ENCODE peak calls at places on chromosome 4, in ten cellular contexts. S is sigmoid colon, K is stomach, I is breast epithelium, G is HCT116, U is prostate gland, W is GM12892, Q is spleen, Y is HepG2, P is K562. D is an unnamed sample.

GRCh38 chr4:127370495-127371069 is 262.2 kb upstream of the INTU start:
- DNase-seq in P (peak), U (no peak), W (no peak), G (no peak), I (no peak), S (no peak), Y (no peak), Q (no peak), K (peak), D (no peak)

GRCh38 chr4:181008164-181008563 is 1235.0 kb upstream of the TENM3 start:
- DNase-seq in S (no peak), G (no peak), U (no peak), Q (no peak), W (no peak), Y (peak), K (no peak), I (no peak), P (no peak), D (no peak)

GRCh38 chr4:14871676-14872430 is 130.4 kb upstream of the CPEB2 start:
- DNase-seq in S (no peak), U (no peak), W (no peak), Q (no peak), Y (peak), I (no peak), P (peak), G (peak), K (peak), D (no peak)

GRCh38 chr4:3407171-3407771 is 34.5 kb upstream of the HGFAC start:
- DNase-seq in S (peak), P (no peak), I (peak), W (no peak), G (no peak), K (no peak), Q (peak), U (no peak), Y (no peak), D (no peak)

GRCh38 chr4:82515705-82516104 is 46.1 kb downstream of the TMEM150C start:
- DNase-seq in S (no peak), Q (no peak), P (no peak), W (no peak), I (no peak), K (peak), U (peak), G (no peak), Y (no peak), D (no peak)

GRCh38 chr4:137025484-137026059 is 506.7 kb downstream of the PCDH18 start:
- DNase-seq in Q (no peak), S (no peak), W (no peak), U (no peak), P (no peak), K (no peak), I (no peak), G (no peak), Y (no peak), D (no peak)

GRCh38 chr4:77833158-77833724 is 14.1 kb upstream of the CNOT6L start:
- DNase-seq in K (no peak), W (no peak), U (no peak), G (no peak), Q (no peak), S (no peak), Y (no peak), I (no peak), P (no peak), D (no peak)

GRCh38 chr4:53694666-53695065 is 103.4 kb upstream of the LNX1 start:
- DNase-seq in S (no peak), G (no peak), Y (no peak), W (no peak), P (no peak), Q (no peak), I (no peak), U (no peak), K (no peak), D (no peak)

GRCh38 chr4:76198411-76199237 is 15.0 kb downstream of the SCARB2 start:
- DNase-seq in Q (no peak), K (peak), P (peak), I (no peak), Y (no peak), U (peak), W (no peak), S (peak), G (no peak), D (no peak)

GRCh38 chr4:52051213-52051614 is at the start of gene SPATA18:
- DNase-seq in U (peak), G (no peak), K (peak), P (no peak), S (peak), W (peak), I (peak), Q (peak), Y (no peak), D (peak)

GRCh38 chr4:15451866-15452765 is 17.6 kb upstream of the CC2D2A start:
- DNase-seq in U (no peak), Q (no peak), G (no peak), Y (no peak), I (no peak), W (no peak), K (no peak), P (no peak), S (peak), D (no peak)

GRCh38 chr4:183326853-183327252 is 4.6 kb upstream of the CLDN24 start:
- DNase-seq in K (no peak), W (no peak), S (no peak), G (no peak), Q (no peak), P (no peak), I (no peak), U (no peak), Y (peak), D (no peak)

GRCh38 chr4:151719935-151720334 is 40.9 kb downstream of the GATB start:
- DNase-seq in U (no peak), I (no peak), W (no peak), K (no peak), P (no peak), Q (no peak), S (no peak), G (no peak), Y (no peak), D (no peak)

GRCh38 chr4:91064157-91064853 is 937.1 kb downstream of the CCSER1 start:
- DNase-seq in G (peak), P (no peak), S (no peak), Y (peak), I (no peak), K (no peak), U (no peak), Q (no peak), W (no peak), D (no peak)

GRCh38 chr4:48315728-48316630 is 25.4 kb upstream of the SLAIN2 start:
- DNase-seq in I (no peak), P (peak), S (no peak), Q (no peak), W (no peak), U (peak), G (peak), Y (peak), K (no peak), D (peak)

GRCh38 chr4:183140911-183141320 is 41.9 kb downstream of the WWC2 start:
- DNase-seq in I (no peak), Q (no peak), G (no peak), Y (no peak), K (no peak), U (no peak), P (no peak), W (no peak), S (no peak), D (no peak)

GRCh38 chr4:176898791-176899190 is 106.1 kb upstream of the VEGFC start:
- DNase-seq in S (no peak), I (no peak), W (no peak), P (no peak), G (no peak), Y (no peak), K (no peak), U (no peak), Q (no peak), D (no peak)

DNA sequence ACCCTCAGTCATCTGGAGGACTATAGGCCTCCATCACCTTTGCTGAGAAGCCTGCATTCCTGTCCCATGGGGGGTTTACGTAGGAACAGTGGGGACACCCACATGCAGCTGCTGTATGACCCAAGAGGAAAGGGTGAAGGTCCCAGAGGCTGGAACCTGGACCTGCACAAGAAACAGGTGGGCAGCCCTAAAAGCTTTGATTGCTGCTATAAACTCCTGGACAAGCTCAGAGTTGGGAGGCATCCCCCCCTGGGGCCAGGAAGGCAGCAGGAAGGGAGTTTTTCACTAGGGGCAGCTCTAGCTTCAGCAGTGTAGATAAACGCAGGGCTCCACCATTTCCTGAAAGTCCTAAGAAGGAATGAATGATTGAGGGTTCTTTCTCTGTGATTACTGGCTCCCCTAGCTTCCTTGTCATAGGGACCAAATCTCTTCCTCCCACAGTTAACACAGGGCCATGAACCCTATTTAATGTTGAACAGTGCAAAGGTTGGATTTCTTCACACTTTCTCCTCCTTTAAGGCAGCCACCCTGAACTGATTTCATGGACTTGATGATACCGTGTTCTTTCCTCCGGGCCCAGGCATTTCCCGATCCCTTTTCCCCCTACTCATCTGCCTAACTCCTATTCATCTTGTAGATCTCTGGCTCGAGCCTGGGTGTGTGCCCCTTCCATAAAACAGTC is 84.2 kb downstream of the CHRNA9 start:
- DNase-seq in K (no peak), P (no peak), W (no peak), Y (peak), I (no peak), U (no peak), Q (no peak), S (no peak), G (no peak), D (no peak)
- TF ChIP-seq POLR2A in K (no peak), P (no peak), W (no peak), Y (no peak), I (no peak), U (no peak), Q (no peak), S (no peak), G (no peak), D (no peak)

GRCh38 chr4:143286058-143286457 is 50.6 kb upstream of the GAB1 start:
- DNase-seq in Y (no peak), P (no peak), Q (no peak), U (no peak), G (no peak), W (no peak), K (no peak), I (no peak), S (no peak), D (no peak)
- TF ChIP-seq POLR2AphosphoS5 in Y (no peak), P (no peak), Q (no peak), U (no peak), G (no peak), W (no peak), K (no peak), I (no peak), S (peak), D (no peak)

GRCh38 chr4:56908206-56909082 is 744 bp downstream of the REST start:
- DNase-seq in G (no peak), Y (peak), Q (peak), K (peak), S (peak), P (peak), I (no peak), U (peak), W (peak), D (peak)
- TF ChIP-seq POLR2A in G (no peak), Y (no peak), Q (no peak), K (no peak), S (no peak), P (peak), I (no peak), U (peak), W (no peak), D (no peak)

GRCh38 chr4:32519060-32519459 is 1798.9 kb downstream of the PCDH7 start:
- DNase-seq in W (no peak), Y (no peak), Q (no peak), K (no peak), I (no peak), U (no peak), G (no peak), P (no peak), S (no peak), D (no peak)
- TF ChIP-seq POLR2AphosphoS5 in W (no peak), Y (no peak), Q (no peak), K (no peak), I (no peak), U (no peak), G (no peak), P (no peak), S (no peak), D (no peak)

GRCh38 chr4:140018931-140019618 is 134.9 kb downstream of the MAML3 start:
- DNase-seq in P (no peak), W (no peak), Q (no peak), K (no peak), G (peak), S (no peak), U (no peak), I (no peak), Y (peak), D (no peak)

GRCh38 chr4:140025470-140025869 is 128.5 kb downstream of the MAML3 start:
- DNase-seq in G (no peak), Q (no peak), U (no peak), K (no peak), W (no peak), Y (no peak), I (no peak), P (no peak), S (no peak), D (no peak)

GRCh38 chr4:140020457-140021361 is 133.3 kb downstream of the MAML3 start:
- DNase-seq in P (no peak), Q (no peak), I (no peak), G (no peak), U (no peak), Y (no peak), W (no peak), K (no peak), S (no peak), D (no peak)

GRCh38 chr4:140014284-140014683 is 139.7 kb downstream of the MAML3 start:
- DNase-seq in Q (no peak), U (no peak), I (no peak), G (no peak), S (no peak), K (no peak), P (no peak), W (no peak), Y (no peak), D (no peak)

GRCh38 chr4:140019619-140020367 is 134.2 kb downstream of the MAML3 start:
- DNase-seq in Q (no peak), U (no peak), Y (peak), W (no peak), G (no peak), I (no peak), S (no peak), K (no peak), P (no peak), D (no peak)
- TF ChIP-seq POLR2A in Q (no peak), U (no peak), Y (no peak), W (no peak), G (no peak), I (no peak), S (no peak), K (no peak), P (no peak), D (no peak)

D was measured in GM12891.